ENCODE peak calls at places on chromosomes 11 and 22, in four cellular contexts. One of them, this sample, is unnamed.

GRCh38 chr11:127693686-127694085 is 693.1 kb upstream of the KIRREL3 start:
- DNase-seq in anterior cingulate cortex: no peak
- DNase-seq in IMR-90: no peak
- DNase-seq in stimulated activated CD4-positive, alpha-beta T cell treated with anti-CD3 and anti-CD28 coated beads, Interleukin-4, amount 100 ng/mL, for 4 hours: no peak
- DNase-seq in this sample: no peak

GRCh38 chr22:22168190-22168940 is 76.2 kb upstream of the VPREB1 start:
- DNase-seq in anterior cingulate cortex: no peak
- DNase-seq in IMR-90: peak; percentile 61
- DNase-seq in stimulated activated CD4-positive, alpha-beta T cell treated with anti-CD3 and anti-CD28 coated beads, Interleukin-4, amount 100 ng/mL, for 4 hours: no peak
- DNase-seq in this sample: no peak

GRCh38 chr11:113690619-113691569 is 15.2 kb downstream of the TMPRSS5 start:
- DNase-seq in anterior cingulate cortex: no peak
- DNase-seq in IMR-90: peak; percentile 32
- DNase-seq in stimulated activated CD4-positive, alpha-beta T cell treated with anti-CD3 and anti-CD28 coated beads, Interleukin-4, amount 100 ng/mL, for 4 hours: no peak
- DNase-seq in this sample: no peak

GRCh38 chr22:20054485-20054884 is 25.6 kb upstream of the DGCR8 start:
- DNase-seq in anterior cingulate cortex: no peak
- DNase-seq in IMR-90: no peak
- DNase-seq in stimulated activated CD4-positive, alpha-beta T cell treated with anti-CD3 and anti-CD28 coated beads, Interleukin-4, amount 100 ng/mL, for 4 hours: no peak
- DNase-seq in this sample: no peak

GRCh38 chr11:121237686-121238658 is 54.6 kb upstream of the SC5D start:
- DNase-seq in anterior cingulate cortex: no peak
- DNase-seq in IMR-90: peak; percentile 62
- DNase-seq in stimulated activated CD4-positive, alpha-beta T cell treated with anti-CD3 and anti-CD28 coated beads, Interleukin-4, amount 100 ng/mL, for 4 hours: no peak
- DNase-seq in this sample: no peak

GRCh38 chr22:48517039-48518030 is 1310.3 kb downstream of the BRD1 start:
- DNase-seq in anterior cingulate cortex: peak; percentile 54
- DNase-seq in IMR-90: no peak
- DNase-seq in stimulated activated CD4-positive, alpha-beta T cell treated with anti-CD3 and anti-CD28 coated beads, Interleukin-4, amount 100 ng/mL, for 4 hours: no peak
- DNase-seq in this sample: no peak

GRCh38 chr11:116936754-116937153 is 99.3 kb upstream of the APOA1 start:
- DNase-seq in anterior cingulate cortex: no peak
- DNase-seq in IMR-90: no peak
- DNase-seq in stimulated activated CD4-positive, alpha-beta T cell treated with anti-CD3 and anti-CD28 coated beads, Interleukin-4, amount 100 ng/mL, for 4 hours: no peak
- DNase-seq in this sample: no peak

GRCh38 chr11:65719887-65720236 is 736 bp downstream of the RNASEH2C start:
- DNase-seq in anterior cingulate cortex: no peak
- DNase-seq in IMR-90: peak; percentile 36
- DNase-seq in stimulated activated CD4-positive, alpha-beta T cell treated with anti-CD3 and anti-CD28 coated beads, Interleukin-4, amount 100 ng/mL, for 4 hours: peak; percentile 26
- DNase-seq in this sample: no peak

GRCh38 chr22:47294222-47294532 is 531.7 kb downstream of the TBC1D22A start:
- DNase-seq in anterior cingulate cortex: no peak
- DNase-seq in IMR-90: peak; percentile 52
- DNase-seq in stimulated activated CD4-positive, alpha-beta T cell treated with anti-CD3 and anti-CD28 coated beads, Interleukin-4, amount 100 ng/mL, for 4 hours: no peak
- DNase-seq in this sample: no peak

GRCh38 chr11:1546536-1547466 is 25.3 kb downstream of the DUSP8 start:
- DNase-seq in anterior cingulate cortex: no peak
- DNase-seq in IMR-90: peak; percentile 21
- DNase-seq in stimulated activated CD4-positive, alpha-beta T cell treated with anti-CD3 and anti-CD28 coated beads, Interleukin-4, amount 100 ng/mL, for 4 hours: peak; percentile 46
- DNase-seq in this sample: no peak

GRCh38 chr11:111307472-111308108 is 9.2 kb downstream of the POU2AF3 start:
- DNase-seq in anterior cingulate cortex: no peak
- DNase-seq in IMR-90: no peak
- DNase-seq in stimulated activated CD4-positive, alpha-beta T cell treated with anti-CD3 and anti-CD28 coated beads, Interleukin-4, amount 100 ng/mL, for 4 hours: no peak
- DNase-seq in this sample: no peak

GRCh38 chr22:38262051-38262795 is 10.6 kb downstream of the TMEM184B start:
- DNase-seq in anterior cingulate cortex: peak; percentile 48
- DNase-seq in IMR-90: no peak
- DNase-seq in stimulated activated CD4-positive, alpha-beta T cell treated with anti-CD3 and anti-CD28 coated beads, Interleukin-4, amount 100 ng/mL, for 4 hours: peak; percentile 31
- DNase-seq in this sample: peak; percentile 31

GRCh38 chr11:61111786-61112517 is 9.7 kb downstream of the CD5 start:
- DNase-seq in anterior cingulate cortex: no peak
- DNase-seq in IMR-90: no peak
- DNase-seq in stimulated activated CD4-positive, alpha-beta T cell treated with anti-CD3 and anti-CD28 coated beads, Interleukin-4, amount 100 ng/mL, for 4 hours: no peak
- DNase-seq in this sample: no peak

GRCh38 chr11:64568041-64568571 is 22.9 kb upstream of the SLC22A12 start:
- DNase-seq in anterior cingulate cortex: no peak
- DNase-seq in IMR-90: no peak
- DNase-seq in stimulated activated CD4-positive, alpha-beta T cell treated with anti-CD3 and anti-CD28 coated beads, Interleukin-4, amount 100 ng/mL, for 4 hours: no peak
- DNase-seq in this sample: no peak

GRCh38 chr11:65547446-65548125 is 10.6 kb downstream of the LTBP3 start:
- DNase-seq in anterior cingulate cortex: no peak
- DNase-seq in IMR-90: no peak
- DNase-seq in stimulated activated CD4-positive, alpha-beta T cell treated with anti-CD3 and anti-CD28 coated beads, Interleukin-4, amount 100 ng/mL, for 4 hours: no peak
- DNase-seq in this sample: no peak

GRCh38 chr11:86212212-86212611 is 32.3 kb upstream of the EED start:
- DNase-seq in anterior cingulate cortex: no peak
- DNase-seq in IMR-90: peak; percentile 21
- DNase-seq in stimulated activated CD4-positive, alpha-beta T cell treated with anti-CD3 and anti-CD28 coated beads, Interleukin-4, amount 100 ng/mL, for 4 hours: no peak
- DNase-seq in this sample: no peak

GRCh38 chr11:100908746-100909145 is 220.9 kb downstream of the PGR start:
- DNase-seq in anterior cingulate cortex: no peak
- DNase-seq in IMR-90: peak; percentile 52
- DNase-seq in stimulated activated CD4-positive, alpha-beta T cell treated with anti-CD3 and anti-CD28 coated beads, Interleukin-4, amount 100 ng/mL, for 4 hours: no peak
- DNase-seq in this sample: no peak

GRCh38 chr11:61082931-61083531 is 19.3 kb upstream of the CD5 start:
- DNase-seq in anterior cingulate cortex: no peak
- DNase-seq in IMR-90: no peak
- DNase-seq in stimulated activated CD4-positive, alpha-beta T cell treated with anti-CD3 and anti-CD28 coated beads, Interleukin-4, amount 100 ng/mL, for 4 hours: no peak
- DNase-seq in this sample: no peak

GRCh38 chr11:62573006-62573591 is 592 bp downstream of the EEF1G start:
- DNase-seq in anterior cingulate cortex: no peak
- DNase-seq in IMR-90: no peak
- DNase-seq in stimulated activated CD4-positive, alpha-beta T cell treated with anti-CD3 and anti-CD28 coated beads, Interleukin-4, amount 100 ng/mL, for 4 hours: no peak
- DNase-seq in this sample: no peak

GRCh38 chr11:95119361-95120060 is 29.9 kb downstream of the ENDOD1 start:
- DNase-seq in anterior cingulate cortex: no peak
- DNase-seq in IMR-90: no peak
- DNase-seq in stimulated activated CD4-positive, alpha-beta T cell treated with anti-CD3 and anti-CD28 coated beads, Interleukin-4, amount 100 ng/mL, for 4 hours: no peak
- DNase-seq in this sample: no peak

GRCh38 chr11:76185931-76186401 is 20.3 kb downstream of the WNT11 start:
- DNase-seq in anterior cingulate cortex: no peak
- DNase-seq in IMR-90: no peak
- DNase-seq in stimulated activated CD4-positive, alpha-beta T cell treated with anti-CD3 and anti-CD28 coated beads, Interleukin-4, amount 100 ng/mL, for 4 hours: no peak
- DNase-seq in this sample: no peak

GRCh38 chr11:113026778-113027177 is 65.6 kb downstream of the NCAM1 start:
- DNase-seq in anterior cingulate cortex: no peak
- DNase-seq in IMR-90: no peak
- DNase-seq in stimulated activated CD4-positive, alpha-beta T cell treated with anti-CD3 and anti-CD28 coated beads, Interleukin-4, amount 100 ng/mL, for 4 hours: no peak
- DNase-seq in this sample: no peak

GRCh38 chr11:100269511-100269910 is 417.6 kb upstream of the ARHGAP42 start:
- DNase-seq in anterior cingulate cortex: no peak
- DNase-seq in IMR-90: no peak
- DNase-seq in stimulated activated CD4-positive, alpha-beta T cell treated with anti-CD3 and anti-CD28 coated beads, Interleukin-4, amount 100 ng/mL, for 4 hours: no peak
- DNase-seq in this sample: no peak

GRCh38 chr11:115606223-115607220 is 102.3 kb upstream of the CADM1 start:
- DNase-seq in anterior cingulate cortex: no peak
- DNase-seq in IMR-90: peak; percentile 67
- DNase-seq in stimulated activated CD4-positive, alpha-beta T cell treated with anti-CD3 and anti-CD28 coated beads, Interleukin-4, amount 100 ng/mL, for 4 hours: no peak
- DNase-seq in this sample: no peak